ENCODE peak calls at places on chromosomes 12 and 14, in six cellular contexts. One of them, this sample, is unnamed.
A peak's percentile ranks its signal among the peaks of the same experiment; 100 is the strongest.

GRCh38 chr14:75562048-75562447 is 16.4 kb upstream of the FLVCR2 start:
- DNase-seq in CD4-positive, alpha-beta T cell: no peak
- DNase-seq in uterus: no peak
- DNase-seq in left ventricle myocardium inferior: no peak
- DNase-seq in psoas muscle: no peak
- DNase-seq in body of pancreas: no peak
- DNase-seq in this sample: no peak

GRCh38 chr12:65232490-65233077 is 45.9 kb upstream of the MSRB3 start:
- DNase-seq in CD4-positive, alpha-beta T cell: no peak
- DNase-seq in uterus: no peak
- DNase-seq in left ventricle myocardium inferior: no peak
- DNase-seq in psoas muscle: no peak
- DNase-seq in body of pancreas: no peak
- DNase-seq in this sample: no peak

GRCh38 chr12:15772405-15773018 is 16.7 kb downstream of the EPS8 start:
- DNase-seq in CD4-positive, alpha-beta T cell: no peak
- DNase-seq in uterus: no peak
- DNase-seq in left ventricle myocardium inferior: no peak
- DNase-seq in psoas muscle: no peak
- DNase-seq in body of pancreas: no peak
- DNase-seq in this sample: no peak

GRCh38 chr14:101709962-101710891 is 51.3 kb upstream of the PPP2R5C start:
- DNase-seq in CD4-positive, alpha-beta T cell: no peak
- DNase-seq in uterus: no peak
- DNase-seq in left ventricle myocardium inferior: no peak
- DNase-seq in psoas muscle: no peak
- DNase-seq in body of pancreas: no peak
- DNase-seq in this sample: no peak

GRCh38 chr14:102075155-102075554 is 11.7 kb downstream of the HSP90AA1 start:
- DNase-seq in CD4-positive, alpha-beta T cell: no peak
- DNase-seq in uterus: no peak
- DNase-seq in left ventricle myocardium inferior: no peak
- DNase-seq in psoas muscle: no peak
- DNase-seq in body of pancreas: no peak
- DNase-seq in this sample: no peak

GRCh38 chr12:56724660-56724988 is 475 bp downstream of the NACA start:
- DNase-seq in CD4-positive, alpha-beta T cell: no peak
- DNase-seq in uterus: peak; percentile 19
- DNase-seq in left ventricle myocardium inferior: no peak
- DNase-seq in psoas muscle: no peak
- DNase-seq in body of pancreas: no peak
- DNase-seq in this sample: no peak

GRCh38 chr14:71365305-71365865 is 458.1 kb downstream of the PCNX1 start:
- DNase-seq in CD4-positive, alpha-beta T cell: no peak
- DNase-seq in uterus: no peak
- DNase-seq in left ventricle myocardium inferior: no peak
- DNase-seq in psoas muscle: no peak
- DNase-seq in body of pancreas: no peak
- DNase-seq in this sample: no peak

GRCh38 chr14:88929656-88930436 is 105.4 kb downstream of the TTC8 start:
- DNase-seq in CD4-positive, alpha-beta T cell: no peak
- DNase-seq in uterus: no peak
- DNase-seq in left ventricle myocardium inferior: no peak
- DNase-seq in psoas muscle: no peak
- DNase-seq in body of pancreas: no peak
- DNase-seq in this sample: no peak

GRCh38 chr14:35988972-35989690 is 163.0 kb downstream of the BRMS1L start:
- DNase-seq in CD4-positive, alpha-beta T cell: no peak
- DNase-seq in uterus: no peak
- DNase-seq in left ventricle myocardium inferior: no peak
- DNase-seq in psoas muscle: no peak
- DNase-seq in body of pancreas: no peak
- DNase-seq in this sample: no peak

GRCh38 chr12:130142736-130143135 is 19.5 kb upstream of the FZD10 start:
- DNase-seq in CD4-positive, alpha-beta T cell: no peak
- DNase-seq in uterus: no peak
- DNase-seq in left ventricle myocardium inferior: no peak
- DNase-seq in psoas muscle: no peak
- DNase-seq in body of pancreas: no peak
- DNase-seq in this sample: no peak

GRCh38 chr14:93765032-93765626 is 23.2 kb downstream of the PRIMA1 start:
- DNase-seq in CD4-positive, alpha-beta T cell: no peak
- DNase-seq in uterus: no peak
- DNase-seq in left ventricle myocardium inferior: no peak
- DNase-seq in psoas muscle: no peak
- DNase-seq in body of pancreas: no peak
- DNase-seq in this sample: no peak

GRCh38 chr12:111227476-111228420 is 141.1 kb downstream of the PHETA1 start:
- DNase-seq in CD4-positive, alpha-beta T cell: no peak
- DNase-seq in uterus: no peak
- DNase-seq in left ventricle myocardium inferior: no peak
- DNase-seq in psoas muscle: no peak
- DNase-seq in body of pancreas: no peak
- DNase-seq in this sample: no peak

GRCh38 chr14:42541535-42542001 is 934.9 kb downstream of the LRFN5 start:
- DNase-seq in CD4-positive, alpha-beta T cell: no peak
- DNase-seq in uterus: no peak
- DNase-seq in left ventricle myocardium inferior: no peak
- DNase-seq in psoas muscle: no peak
- DNase-seq in body of pancreas: no peak
- DNase-seq in this sample: no peak

GRCh38 chr14:54329082-54329695 is 67.6 kb upstream of the CDKN3 start:
- DNase-seq in CD4-positive, alpha-beta T cell: no peak
- DNase-seq in uterus: peak; percentile 34
- DNase-seq in left ventricle myocardium inferior: peak; percentile 19
- DNase-seq in psoas muscle: peak; percentile 20
- DNase-seq in body of pancreas: peak; percentile 31
- DNase-seq in this sample: no peak

GRCh38 chr12:52327086-52327829 is 6.1 kb upstream of the KRT83 start:
- DNase-seq in CD4-positive, alpha-beta T cell: peak; percentile 64
- DNase-seq in uterus: peak; percentile 55
- DNase-seq in left ventricle myocardium inferior: peak; percentile 58
- DNase-seq in psoas muscle: peak; percentile 66
- DNase-seq in body of pancreas: peak; percentile 95
- DNase-seq in this sample: peak; percentile 84

GRCh38 chr12:130711751-130712150 is 4.3 kb downstream of the RIMBP2 start:
- DNase-seq in CD4-positive, alpha-beta T cell: no peak
- DNase-seq in uterus: no peak
- DNase-seq in left ventricle myocardium inferior: no peak
- DNase-seq in psoas muscle: no peak
- DNase-seq in body of pancreas: no peak
- DNase-seq in this sample: peak; percentile 24

GRCh38 chr14:99681101-99681831 is 2.8 kb upstream of the CYP46A1 start:
- DNase-seq in CD4-positive, alpha-beta T cell: no peak
- DNase-seq in uterus: no peak
- DNase-seq in left ventricle myocardium inferior: no peak
- DNase-seq in psoas muscle: no peak
- DNase-seq in body of pancreas: no peak
- DNase-seq in this sample: no peak

GRCh38 chr14:23521785-23522640 is 29.6 kb downstream of the ZFHX2 start:
- DNase-seq in CD4-positive, alpha-beta T cell: no peak
- DNase-seq in uterus: no peak
- DNase-seq in left ventricle myocardium inferior: no peak
- DNase-seq in psoas muscle: no peak
- DNase-seq in body of pancreas: no peak
- DNase-seq in this sample: no peak

GRCh38 chr14:59200214-59200613 is 11.7 kb downstream of the DAAM1 start:
- DNase-seq in CD4-positive, alpha-beta T cell: no peak
- DNase-seq in uterus: no peak
- DNase-seq in left ventricle myocardium inferior: no peak
- DNase-seq in psoas muscle: no peak
- DNase-seq in body of pancreas: no peak
- DNase-seq in this sample: no peak

GRCh38 chr14:59197695-59198262 is 9.3 kb downstream of the DAAM1 start:
- DNase-seq in CD4-positive, alpha-beta T cell: no peak
- DNase-seq in uterus: no peak
- DNase-seq in left ventricle myocardium inferior: no peak
- DNase-seq in psoas muscle: no peak
- DNase-seq in body of pancreas: no peak
- DNase-seq in this sample: no peak

GRCh38 chr14:59202031-59202430 is 13.6 kb downstream of the DAAM1 start:
- DNase-seq in CD4-positive, alpha-beta T cell: no peak
- DNase-seq in uterus: no peak
- DNase-seq in left ventricle myocardium inferior: no peak
- DNase-seq in psoas muscle: no peak
- DNase-seq in body of pancreas: no peak
- DNase-seq in this sample: no peak

GRCh38 chr14:59199614-59200013 is 11.1 kb downstream of the DAAM1 start:
- DNase-seq in CD4-positive, alpha-beta T cell: no peak
- DNase-seq in uterus: no peak
- DNase-seq in left ventricle myocardium inferior: no peak
- DNase-seq in psoas muscle: no peak
- DNase-seq in body of pancreas: no peak
- DNase-seq in this sample: no peak

GRCh38 chr14:59199205-59199604 is 10.7 kb downstream of the DAAM1 start:
- DNase-seq in CD4-positive, alpha-beta T cell: no peak
- DNase-seq in uterus: no peak
- DNase-seq in left ventricle myocardium inferior: no peak
- DNase-seq in psoas muscle: no peak
- DNase-seq in body of pancreas: no peak
- DNase-seq in this sample: no peak
- TF ChIP-seq CTCF in CD4-positive, alpha-beta T cell: no peak
- TF ChIP-seq CTCF in uterus: no peak
- TF ChIP-seq CTCF in left ventricle myocardium inferior: no peak
- TF ChIP-seq CTCF in psoas muscle: no peak
- TF ChIP-seq CTCF in body of pancreas: no peak
- TF ChIP-seq CTCF in this sample: no peak

DNA sequence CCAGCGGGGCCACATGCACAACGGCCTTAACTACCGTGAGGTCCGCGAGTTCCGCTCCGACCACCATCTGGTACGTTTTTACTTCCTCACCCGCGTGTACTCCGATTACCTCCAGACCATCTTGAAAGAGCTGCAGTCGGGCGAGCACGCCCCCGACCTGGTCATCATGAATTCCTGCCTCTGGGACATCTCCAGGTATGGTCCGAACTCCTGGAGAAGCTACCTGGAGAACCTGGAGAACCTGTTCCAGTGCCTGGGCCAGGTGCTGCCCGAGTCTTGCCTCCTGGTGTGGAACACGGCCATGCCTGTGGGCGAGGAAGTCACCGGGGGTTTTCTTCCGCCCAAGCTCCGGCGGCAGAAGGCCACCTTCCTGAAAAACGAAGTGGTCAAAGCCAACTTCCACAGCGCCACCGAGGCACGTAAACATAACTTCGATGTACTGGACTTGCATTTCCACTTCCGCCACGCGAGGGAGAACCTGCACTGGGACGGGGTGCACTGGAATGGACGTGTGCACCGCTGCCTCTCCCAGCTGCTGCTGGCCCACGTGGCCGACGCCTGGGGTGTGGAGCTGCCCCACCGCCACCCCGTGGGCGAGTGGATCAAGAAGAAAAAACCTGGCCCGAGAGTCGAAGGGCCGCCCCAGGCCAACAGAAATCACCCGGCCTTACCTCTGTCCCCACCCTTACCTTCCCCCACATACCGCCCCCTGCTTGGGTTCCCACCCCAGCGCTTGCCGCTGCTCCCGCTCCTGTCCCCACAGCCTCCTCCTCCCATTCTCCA is 155.7 kb upstream of the AMIGO2 start:
- DNase-seq in CD4-positive, alpha-beta T cell: no peak
- DNase-seq in uterus: no peak
- DNase-seq in left ventricle myocardium inferior: no peak
- DNase-seq in psoas muscle: no peak
- DNase-seq in body of pancreas: no peak
- DNase-seq in this sample: no peak
- H3K27ac ChIP-seq in CD4-positive, alpha-beta T cell: no peak overlapping the region
- H3K27ac ChIP-seq in uterus: peak overlapping the region; percentile 36
- H3K27ac ChIP-seq in left ventricle myocardium inferior: no peak overlapping the region
- H3K27ac ChIP-seq in psoas muscle: no peak overlapping the region
- H3K27ac ChIP-seq in body of pancreas: no peak overlapping the region
- H3K27ac ChIP-seq in this sample: peak overlapping the region; percentile 47

DNA sequence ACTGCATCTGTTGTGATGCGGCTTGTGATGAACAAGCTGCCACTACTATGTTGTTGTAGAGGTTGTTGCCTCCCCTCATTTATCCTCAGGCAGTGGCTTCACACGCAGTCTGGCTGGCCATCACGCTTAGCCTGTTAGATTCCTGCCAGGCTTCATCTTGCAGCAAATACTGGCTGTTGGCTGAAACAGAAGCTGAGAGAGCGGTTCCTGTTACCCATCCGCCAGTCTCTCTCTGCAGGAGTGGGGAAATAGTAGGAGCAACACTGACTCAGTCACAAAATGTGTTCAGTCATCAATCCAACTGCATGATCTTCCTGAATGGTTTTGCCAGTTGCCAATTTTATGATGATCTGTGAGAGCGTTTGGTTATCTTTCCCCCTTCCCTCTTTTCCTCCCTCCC is 934.4 kb downstream of the FLRT2 start:
- DNase-seq in CD4-positive, alpha-beta T cell: no peak
- DNase-seq in uterus: no peak
- DNase-seq in left ventricle myocardium inferior: no peak
- DNase-seq in psoas muscle: no peak
- DNase-seq in body of pancreas: no peak
- DNase-seq in this sample: no peak
- TF ChIP-seq CTCF in CD4-positive, alpha-beta T cell: no peak
- TF ChIP-seq CTCF in uterus: no peak
- TF ChIP-seq CTCF in left ventricle myocardium inferior: no peak
- TF ChIP-seq CTCF in psoas muscle: no peak
- TF ChIP-seq CTCF in body of pancreas: no peak
- TF ChIP-seq CTCF in this sample: no peak

GRCh38 chr12:117844114-117844513 is 124.7 kb downstream of the KSR2 start:
- DNase-seq in CD4-positive, alpha-beta T cell: no peak
- DNase-seq in uterus: no peak
- DNase-seq in left ventricle myocardium inferior: no peak
- DNase-seq in psoas muscle: no peak
- DNase-seq in body of pancreas: no peak
- DNase-seq in this sample: no peak

GRCh38 chr12:117847371-117847770 is 121.4 kb downstream of the KSR2 start:
- DNase-seq in CD4-positive, alpha-beta T cell: no peak
- DNase-seq in uterus: no peak
- DNase-seq in left ventricle myocardium inferior: no peak
- DNase-seq in psoas muscle: no peak
- DNase-seq in body of pancreas: no peak
- DNase-seq in this sample: no peak

GRCh38 chr12:117842630-117843029 is 126.2 kb downstream of the KSR2 start:
- DNase-seq in CD4-positive, alpha-beta T cell: no peak
- DNase-seq in uterus: no peak
- DNase-seq in left ventricle myocardium inferior: no peak
- DNase-seq in psoas muscle: no peak
- DNase-seq in body of pancreas: no peak
- DNase-seq in this sample: no peak

GRCh38 chr12:117842220-117842619 is 126.6 kb downstream of the KSR2 start:
- DNase-seq in CD4-positive, alpha-beta T cell: no peak
- DNase-seq in uterus: no peak
- DNase-seq in left ventricle myocardium inferior: no peak
- DNase-seq in psoas muscle: no peak
- DNase-seq in body of pancreas: no peak
- DNase-seq in this sample: no peak

DNA sequence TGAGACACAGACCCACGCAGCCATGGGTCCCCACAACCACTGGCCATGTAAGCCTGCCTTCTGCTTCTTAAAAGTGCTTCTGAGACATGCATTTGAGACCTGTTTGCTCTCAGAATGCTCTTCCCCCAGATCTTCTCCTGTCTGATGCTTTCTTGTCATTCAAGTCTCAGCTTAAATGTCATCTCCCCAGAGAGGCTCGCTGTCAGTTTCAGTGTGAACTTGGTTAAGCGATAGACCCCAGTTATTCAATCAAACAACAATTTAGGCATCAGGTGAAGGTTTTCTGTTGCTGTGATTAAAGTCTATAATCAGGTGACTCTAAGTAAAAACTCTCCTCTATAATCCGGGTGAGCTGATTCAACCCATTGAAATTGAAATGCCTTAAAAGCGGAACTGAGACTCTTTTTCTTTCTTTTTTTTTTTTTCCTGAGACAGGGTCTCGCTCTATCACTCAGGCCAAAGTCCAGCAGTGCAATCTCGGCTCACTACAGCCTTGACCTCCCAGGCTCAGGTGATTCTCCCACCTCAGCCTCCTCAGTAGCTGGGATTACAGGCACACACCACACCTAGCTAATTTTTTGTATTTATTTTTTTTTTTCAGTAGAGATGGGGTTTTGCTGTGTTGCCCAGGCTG is 123.4 kb downstream of the KSR2 start:
- DNase-seq in CD4-positive, alpha-beta T cell: no peak
- DNase-seq in uterus: no peak
- DNase-seq in left ventricle myocardium inferior: no peak
- DNase-seq in psoas muscle: no peak
- DNase-seq in body of pancreas: no peak
- DNase-seq in this sample: no peak
- H3K27ac ChIP-seq in CD4-positive, alpha-beta T cell: no peak overlapping the region
- H3K27ac ChIP-seq in uterus: no peak overlapping the region
- H3K27ac ChIP-seq in left ventricle myocardium inferior: no peak overlapping the region
- H3K27ac ChIP-seq in psoas muscle: no peak overlapping the region
- H3K27ac ChIP-seq in body of pancreas: no peak overlapping the region
- H3K27ac ChIP-seq in this sample: no peak overlapping the region